ENCODE peak calls at places on chromosomes 1 and 21, in nine cellular contexts. U is HFFc6, I is cardiac fibroblast, D is fibroblast of pulmonary artery, H is HCT116, P is nephron progenitor cell, C is GM12864, Z is A549, X is gastrocnemius medialis. N is an unnamed sample.

GRCh38 chr1:91885716-91886506 is at the start of gene TGFBR3:
- DNase-seq in U (peak; percentile 87), I (peak; percentile 98), D (peak; percentile 96), H (peak; percentile 56), P (peak; percentile 90), C (no peak), Z (peak; percentile 76), X (peak; percentile 84), N (peak; percentile 91)

GRCh38 chr1:214439352-214440119 is 111.9 kb downstream of the PTPN14 start:
- DNase-seq in U (no peak), I (peak; percentile 62), D (peak; percentile 67), H (peak; percentile 81), P (peak; percentile 15), C (peak; percentile 76), Z (no peak), X (peak; percentile 86), N (no peak)

GRCh38 chr1:30302808-30303310 is 420.5 kb downstream of the MATN1 start:
- DNase-seq in U (no peak), I (no peak), D (no peak), H (no peak), P (no peak), C (no peak), Z (no peak), X (no peak), N (no peak)

GRCh38 chr21:45974073-45975016 is 7.2 kb upstream of the COL6A1 start:
- DNase-seq in U (peak; percentile 75), I (peak; percentile 71), D (peak; percentile 70), H (peak; percentile 36), P (peak; percentile 37), C (no peak), Z (no peak), X (no peak), N (no peak)

GRCh38 chr1:154352581-154353459 is 27.5 kb downstream of the ATP8B2 start:
- DNase-seq in U (peak; percentile 37), I (peak; percentile 82), D (peak; percentile 60), H (no peak), P (peak; percentile 66), C (no peak), Z (no peak), X (peak; percentile 20), N (no peak)

GRCh38 chr1:192516776-192517297 is 58.7 kb upstream of the RGS1 start:
- DNase-seq in U (no peak), I (no peak), D (no peak), H (no peak), P (no peak), C (peak; percentile 97), Z (no peak), X (no peak), N (no peak)

GRCh38 chr21:41585199-41585994 is 77.4 kb upstream of the TMPRSS2 start:
- DNase-seq in U (no peak), I (no peak), D (no peak), H (no peak), P (no peak), C (no peak), Z (no peak), X (no peak), N (no peak)

GRCh38 chr1:101485712-101486111 is 248.9 kb downstream of the S1PR1 start:
- DNase-seq in U (no peak), I (no peak), D (no peak), H (no peak), P (no peak), C (no peak), Z (no peak), X (no peak), N (no peak)

GRCh38 chr1:48405400-48405799 is 66.6 kb downstream of the SPATA6 start:
- DNase-seq in U (no peak), I (peak; percentile 6), D (no peak), H (no peak), P (no peak), C (no peak), Z (no peak), X (peak; percentile 18), N (no peak)

GRCh38 chr1:91755176-91755575 is 130.8 kb downstream of the TGFBR3 start:
- DNase-seq in U (no peak), I (peak; percentile 62), D (peak; percentile 46), H (no peak), P (no peak), C (no peak), Z (no peak), X (peak; percentile 68), N (peak; percentile 81)

GRCh38 chr1:220843481-220844011 is 35.7 kb upstream of the HLX start:
- DNase-seq in U (no peak), I (peak; percentile 90), D (peak; percentile 94), H (no peak), P (no peak), C (no peak), Z (no peak), X (no peak), N (peak; percentile 19)

GRCh38 chr1:12447301-12447700 is 170.7 kb downstream of the DHRS3 start:
- DNase-seq in U (peak; percentile 77), I (peak; percentile 72), D (no peak), H (no peak), P (no peak), C (no peak), Z (no peak), X (no peak), N (no peak)

GRCh38 chr1:180623579-180624347 is 8.1 kb upstream of the XPR1 start:
- DNase-seq in U (peak; percentile 35), I (peak; percentile 59), D (peak; percentile 59), H (no peak), P (no peak), C (no peak), Z (peak; percentile 35), X (no peak), N (no peak)

GRCh38 chr1:31583995-31584868 is 7.9 kb downstream of the TINAGL1 start:
- DNase-seq in U (no peak), I (peak; percentile 86), D (peak; percentile 81), H (no peak), P (no peak), C (no peak), Z (no peak), X (peak; percentile 58), N (no peak)

GRCh38 chr1:231575472-231575871 is 47.0 kb downstream of the TSNAX start:
- DNase-seq in U (no peak), I (no peak), D (no peak), H (no peak), P (no peak), C (no peak), Z (no peak), X (no peak), N (no peak)

GRCh38 chr1:183023146-183023600 is at the start of gene LAMC1:
- DNase-seq in U (peak; percentile 74), I (peak; percentile 97), D (peak; percentile 90), H (no peak), P (peak; percentile 92), C (no peak), Z (peak; percentile 68), X (peak; percentile 78), N (peak; percentile 76)

GRCh38 chr1:52127181-52128175 is 14.4 kb upstream of the ZFYVE9 start:
- DNase-seq in U (peak; percentile 45), I (peak; percentile 86), D (peak; percentile 88), H (peak; percentile 57), P (peak; percentile 7), C (no peak), Z (peak; percentile 37), X (no peak), N (peak; percentile 41)
- TF ChIP-seq CTCF in U (peak; percentile 83), I (peak; percentile 86), D (peak; percentile 92), H (peak; percentile 66), P (peak; percentile 38), C (peak; percentile 52), Z (peak; percentile 77), X (peak; percentile 67), N (peak; percentile 82)

GRCh38 chr1:103949714-103950113 is 200.0 kb downstream of the AMY1C start:
- DNase-seq in U (no peak), I (no peak), D (no peak), H (no peak), P (no peak), C (no peak), Z (no peak), X (no peak), N (no peak)

GRCh38 chr1:103958699-103959098 is 209.0 kb downstream of the AMY1C start:
- DNase-seq in U (no peak), I (no peak), D (no peak), H (no peak), P (no peak), C (no peak), Z (no peak), X (no peak), N (no peak)

GRCh38 chr1:103948526-103948925 is 198.8 kb downstream of the AMY1C start:
- DNase-seq in U (no peak), I (no peak), D (peak; percentile 1), H (no peak), P (no peak), C (no peak), Z (no peak), X (no peak), N (no peak)

GRCh38 chr1:103953386-103953785 is 203.7 kb downstream of the AMY1C start:
- DNase-seq in U (no peak), I (no peak), D (no peak), H (no peak), P (no peak), C (no peak), Z (no peak), X (no peak), N (no peak)
- TF ChIP-seq CTCF in U (no peak), I (no peak), D (no peak), H (no peak), P (no peak), C (peak; percentile 27), Z (no peak), X (no peak), N (no peak)

GRCh38 chr1:222916067-222916466 is 101.2 kb downstream of the DISP1 start:
- DNase-seq in U (no peak), I (no peak), D (no peak), H (no peak), P (no peak), C (no peak), Z (no peak), X (no peak), N (no peak)

GRCh38 chr1:222918746-222919477 is 104.1 kb downstream of the DISP1 start:
- DNase-seq in U (peak; percentile 39), I (no peak), D (no peak), H (no peak), P (no peak), C (no peak), Z (no peak), X (no peak), N (peak; percentile 27)

GRCh38 chr1:222911866-222912265 is 97.0 kb downstream of the DISP1 start:
- DNase-seq in U (peak; percentile 68), I (peak; percentile 59), D (peak; percentile 44), H (no peak), P (no peak), C (no peak), Z (no peak), X (no peak), N (no peak)

GRCh38 chr1:222912730-222913129 is 97.9 kb downstream of the DISP1 start:
- DNase-seq in U (no peak), I (peak; percentile 58), D (peak; percentile 49), H (no peak), P (no peak), C (no peak), Z (no peak), X (no peak), N (no peak)

GRCh38 chr1:222914861-222915632 is 100.2 kb downstream of the DISP1 start:
- DNase-seq in U (peak; percentile 74), I (peak; percentile 91), D (peak; percentile 85), H (no peak), P (no peak), C (no peak), Z (no peak), X (no peak), N (peak; percentile 38)
- TF ChIP-seq CTCF in U (no peak), I (peak; percentile 21), D (peak; percentile 3), H (no peak), P (no peak), C (no peak), Z (no peak), X (no peak), N (peak; percentile 14)

GRCh38 chr1:151790071-151790939 is at the start of gene TDRKH:
- DNase-seq in U (peak; percentile 99), I (peak; percentile 99), D (peak; percentile 99), H (peak; percentile 99), P (peak; percentile 98), C (peak; percentile 98), Z (peak; percentile 100), X (peak; percentile 99), N (peak; percentile 99)
- TF ChIP-seq CTCF in U (peak; percentile 55), I (peak; percentile 8), D (peak; percentile 8), H (peak; percentile 11), P (no peak), C (peak; percentile 29), Z (peak; percentile 11), X (peak; percentile 23), N (peak; percentile 10)

N was measured in AG09319.